ENCODE peak calls at places on chromosomes 13 and 19, in four cellular contexts. S is heart left ventricle, N is tibial artery, M is cardiac muscle cell. C is an unnamed sample. For H3K9me3 and H3K4me1, the result is how much of the 10 kb centered on the place peaks cover.

GRCh38 chr19:42442833-42443232 is at the start of gene CXCL17:
- DNase-seq in S (no peak), N (no peak), M (no peak), C (no peak)

GRCh38 chr13:86446311-86446710 is 647.1 kb upstream of the SLITRK6 start:
- DNase-seq in S (no peak), N (peak), M (no peak), C (no peak)

GRCh38 chr13:110869231-110869804 is 45.6 kb downstream of the ANKRD10 start:
- DNase-seq in S (peak), N (no peak), M (no peak), C (no peak)

GRCh38 chr19:49887653-49888477 is 8.8 kb downstream of the IL4I1 start:
- DNase-seq in S (no peak), N (no peak), M (no peak), C (no peak)

GRCh38 chr13:48066310-48066989 is 28.5 kb downstream of the MED4 start:
- DNase-seq in S (no peak), N (no peak), M (no peak), C (peak)

GRCh38 chr19:54478677-54479266 is 5.7 kb upstream of the CDC42EP5 start:
- DNase-seq in S (no peak), N (no peak), M (peak), C (peak)

GRCh38 chr13:67736646-67737420 is 506.7 kb upstream of the PCDH9 start:
- DNase-seq in S (no peak), N (no peak), M (peak), C (peak)

GRCh38 chr19:53101518-53101917 is 1.7 kb downstream of the ZNF160 start:
- DNase-seq in S (no peak), N (no peak), M (no peak), C (no peak)

GRCh38 chr19:58150328-58150921 is at the start of gene ZNF329:
- DNase-seq in S (peak), N (peak), M (peak), C (no peak)

GRCh38 chr19:58145849-58146248 is 4.7 kb downstream of the ZNF329 start:
- DNase-seq in S (no peak), N (no peak), M (no peak), C (no peak)
- H3K9me3 ChIP-seq in S (under half), N (half or more), M (under half), C (under half)

DNA sequence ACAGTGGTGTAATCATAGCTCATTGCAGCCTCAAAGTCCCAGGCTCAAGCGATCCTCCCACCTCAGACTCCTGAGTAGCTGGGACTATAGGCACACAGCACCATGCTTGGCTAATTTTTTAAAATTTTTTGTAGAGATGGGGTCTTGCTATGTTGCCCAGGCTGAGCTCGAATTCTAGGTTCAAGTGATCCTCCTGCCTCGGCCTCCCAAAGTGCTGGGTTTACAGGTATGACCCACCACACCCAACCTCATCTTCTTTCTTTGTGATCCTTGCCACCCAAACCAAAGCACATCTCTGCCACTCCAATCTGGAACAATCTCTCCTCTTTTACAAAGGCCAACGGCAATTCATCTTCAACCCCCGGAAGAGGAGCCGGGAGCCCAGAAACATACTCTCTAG is 38.6 kb downstream of the INSR start:
- DNase-seq in S (no peak), N (no peak), M (no peak), C (no peak)
- H3K4me1 ChIP-seq in S (under half), N (under half), M (under half), C (under half)

GRCh38 chr19:16442386-16443276 is 29.1 kb downstream of the EPS15L1 start:
- DNase-seq in S (peak), N (no peak), M (peak), C (peak)
- H3K4me3 ChIP-seq in S (no peak), N (no peak), M (no peak), C (no peak)

GRCh38 chr19:29992233-29992867 is 50.3 kb downstream of the URI1 start:
- DNase-seq in S (no peak), N (no peak), M (no peak), C (no peak)
- H3K9me3 ChIP-seq in S (under half), N (under half), M (under half), C (under half)

DNA sequence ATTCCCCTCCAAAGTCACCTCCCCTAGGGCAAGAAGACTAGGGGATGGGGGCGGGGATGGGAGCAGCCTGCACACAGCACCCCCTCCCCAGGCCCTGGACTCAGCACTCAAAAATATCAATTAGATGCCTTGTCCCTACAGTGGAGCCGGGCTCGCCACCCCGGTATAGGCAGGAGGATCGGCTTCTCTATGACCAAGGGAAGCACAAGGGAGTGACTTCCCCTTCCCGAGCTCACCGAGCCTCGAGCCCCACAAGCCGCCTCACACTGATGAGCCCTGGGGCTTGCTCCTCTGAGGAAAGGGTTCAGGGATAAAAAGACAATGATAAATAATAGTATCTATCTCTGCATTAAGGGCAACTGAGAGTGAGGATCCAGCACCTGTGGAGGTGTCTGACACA is 51.5 kb downstream of the STK24 start:
- DNase-seq in S (no peak), N (no peak), M (no peak), C (no peak)
- H3K4me1 ChIP-seq in S (under half), N (half or more), M (half or more), C (under half)

GRCh38 chr13:41039746-41040145 is 20.6 kb upstream of the ELF1 start:
- DNase-seq in S (no peak), N (no peak), M (no peak), C (peak)
- H3K4me3 ChIP-seq in S (no peak), N (no peak), M (no peak), C (no peak)

GRCh38 chr19:28633223-28634030 is 579.5 kb downstream of the UQCRFS1 start:
- DNase-seq in S (no peak), N (no peak), M (peak), C (no peak)
- H3K9me3 ChIP-seq in S (under half), N (under half), M (under half), C (under half)

GRCh38 chr19:58157045-58157728 is 6.6 kb upstream of the ZNF329 start:
- DNase-seq in S (no peak), N (no peak), M (no peak), C (no peak)
- H3K4me1 ChIP-seq in S (under half), N (under half), M (under half), C (under half)

GRCh38 chr19:11418166-11418517 is 972 bp downstream of the RGL3 start:
- DNase-seq in S (no peak), N (no peak), M (peak), C (no peak)
- H3K4me3 ChIP-seq in S (peak), N (peak), M (peak), C (peak)